ENCODE peak calls at places on chromosomes 3 and 15, in six cellular contexts. B is stimulated activated CD4-positive, alpha-beta T cell treated with anti-CD3 and anti-CD28 coated beads, TNF-alpha, amount 100 ng/mL, for 1 hour; H is activated CD4-positive, CD25-positive, alpha-beta regulatory T cell; G is HTR-8/SVneo; Y is astrocyte of the spinal cord; Q is upper lobe of right lung. A is an unnamed sample.

GRCh38 chr15:63506537-63507035 is 2.2 kb downstream of the USP3 start:
- DNase-seq in B (no peak), H (no peak), G (no peak), Y (no peak), Q (no peak), A (no peak)

GRCh38 chr3:47000198-47000815 is 20.8 kb downstream of the NBEAL2 start:
- DNase-seq in B (no peak), H (no peak), G (no peak), Y (no peak), Q (no peak), A (peak)

GRCh38 chr15:83288381-83288801 is 3.9 kb upstream of the BNC1 start:
- DNase-seq in B (no peak), H (no peak), G (no peak), Y (no peak), Q (no peak), A (no peak)

GRCh38 chr3:185549111-185549510 is 3.3 kb downstream of the LIPH start:
- DNase-seq in B (no peak), H (no peak), G (peak), Y (peak), Q (no peak), A (no peak)

GRCh38 chr3:45026957-45027356 is 854 bp downstream of the CLEC3B start:
- DNase-seq in B (no peak), H (no peak), G (peak), Y (peak), Q (no peak), A (no peak)

GRCh38 chr3:60010778-60011177 is 961.0 kb upstream of the CFAP20DC start:
- DNase-seq in B (no peak), H (peak), G (no peak), Y (no peak), Q (no peak), A (peak)

GRCh38 chr3:53137835-53138446 is 7.7 kb upstream of the RFT1 start:
- DNase-seq in B (no peak), H (no peak), G (no peak), Y (no peak), Q (no peak), A (no peak)

GRCh38 chr3:184417619-184418327 is 37.9 kb downstream of the CHRD start:
- DNase-seq in B (peak), H (peak), G (peak), Y (peak), Q (peak), A (peak)

GRCh38 chr3:52845691-52846426 is 11.0 kb upstream of the MUSTN1 start:
- DNase-seq in B (peak), H (no peak), G (peak), Y (no peak), Q (no peak), A (peak)

GRCh38 chr15:98699591-98700424 is 51.5 kb downstream of the IGF1R start:
- DNase-seq in B (no peak), H (no peak), G (no peak), Y (no peak), Q (no peak), A (no peak)

GRCh38 chr3:172034786-172035685 is 4.3 kb upstream of the FNDC3B start:
- DNase-seq in B (no peak), H (no peak), G (peak), Y (no peak), Q (no peak), A (no peak)

GRCh38 chr15:86001200-86001599 is 78.5 kb upstream of the AGBL1 start:
- DNase-seq in B (no peak), H (no peak), G (no peak), Y (no peak), Q (no peak), A (no peak)

GRCh38 chr15:95988574-95988887 is 342.0 kb upstream of the NR2F2 start:
- DNase-seq in B (no peak), H (no peak), G (peak), Y (peak), Q (no peak), A (no peak)

GRCh38 chr3:52077900-52078299 is 21.5 kb upstream of the DUSP7 start:
- DNase-seq in B (no peak), H (no peak), G (no peak), Y (no peak), Q (no peak), A (no peak)

GRCh38 chr15:93656041-93656440 is 567.0 kb upstream of the RGMA start:
- DNase-seq in B (no peak), H (no peak), G (no peak), Y (no peak), Q (no peak), A (no peak)

GRCh38 chr3:165193392-165194268 is 2.6 kb downstream of the SLITRK3 start:
- DNase-seq in B (no peak), H (no peak), G (no peak), Y (no peak), Q (no peak), A (no peak)

GRCh38 chr3:188861847-188862740 is 309.7 kb upstream of the TPRG1 start:
- DNase-seq in B (no peak), H (no peak), G (no peak), Y (peak), Q (no peak), A (no peak)

GRCh38 chr3:40292637-40293036 is 16.9 kb upstream of the EIF1B start:
- DNase-seq in B (no peak), H (no peak), G (no peak), Y (no peak), Q (no peak), A (no peak)

GRCh38 chr3:27737091-27737490 is 15.0 kb upstream of the EOMES start:
- DNase-seq in B (no peak), H (no peak), G (no peak), Y (no peak), Q (no peak), A (no peak)

GRCh38 chr3:52053307-52054304 is 2.8 kb downstream of the DUSP7 start:
- DNase-seq in B (peak), H (no peak), G (no peak), Y (no peak), Q (peak), A (peak)

GRCh38 chr15:22955544-22956085 is 24.6 kb downstream of the CYFIP1 start:
- DNase-seq in B (no peak), H (no peak), G (no peak), Y (no peak), Q (no peak), A (no peak)

GRCh38 chr3:139617656-139618268 is 60.0 kb downstream of the NMNAT3 start:
- DNase-seq in B (no peak), H (no peak), G (no peak), Y (no peak), Q (no peak), A (no peak)

GRCh38 chr3:100106531-100107155 is 7.7 kb downstream of the FILIP1L start:
- DNase-seq in B (no peak), H (no peak), G (no peak), Y (peak), Q (no peak), A (no peak)

GRCh38 chr3:9947025-9947995 is 4.9 kb downstream of the PRRT3 start:
- DNase-seq in B (no peak), H (no peak), G (no peak), Y (peak), Q (peak), A (no peak)

GRCh38 chr15:42063122-42063848 is 31.1 kb downstream of the PLA2G4D start:
- DNase-seq in B (no peak), H (no peak), G (no peak), Y (no peak), Q (no peak), A (no peak)